ENCODE peak calls at places on chromosomes 4 and X, in four cellular contexts. O is activated T-cell treated with anti-CD3 and anti-CD28 coated beads, Interleukin-2, amount 50 U/mL, for 72 hours; P is islet precursor cell; Y is spleen. Z is an unnamed sample.

GRCh38 chr4:8699479-8700145 is 107.0 kb downstream of the CPZ start:
- DNase-seq in O (no peak), P (peak), Y (peak), Z (no peak)

GRCh38 chrX:142054094-142054493 is 150.4 kb downstream of the MAGEC1 start:
- DNase-seq in O (no peak), P (no peak), Y (no peak), Z (no peak)

GRCh38 chrX:30317308-30317707 is 8.1 kb upstream of the NR0B1 start:
- DNase-seq in O (no peak), P (no peak), Y (no peak), Z (no peak)

GRCh38 chr4:24517676-24518075 is 66.7 kb downstream of the DHX15 start:
- DNase-seq in O (no peak), P (no peak), Y (no peak), Z (no peak)

GRCh38 chr4:30721353-30722091 is 1.4 kb downstream of the PCDH7 start:
- DNase-seq in O (no peak), P (peak), Y (no peak), Z (peak)

GRCh38 chr4:174119051-174119450 is 164.4 kb downstream of the FBXO8 start:
- DNase-seq in O (no peak), P (no peak), Y (no peak), Z (no peak)

GRCh38 chrX:149060921-149061320 is 444.2 kb downstream of the IDS start:
- DNase-seq in O (no peak), P (no peak), Y (no peak), Z (no peak)

GRCh38 chr4:167274346-167274745 is 40.1 kb upstream of the SPOCK3 start:
- DNase-seq in O (no peak), P (no peak), Y (no peak), Z (no peak)

GRCh38 chr4:110249687-110250387 is 51.4 kb upstream of the ELOVL6 start:
- DNase-seq in O (no peak), P (no peak), Y (no peak), Z (no peak)

GRCh38 chr4:80058740-80059139 is 14.3 kb downstream of the ANTXR2 start:
- DNase-seq in O (peak), P (no peak), Y (no peak), Z (no peak)

Z was measured in NCI-H526.